ENCODE peak calls at places on chromosomes 16 and 17, in four cellular contexts. I is upper lobe of right lung, C is stomach, M is thoracic aorta. A is an unnamed sample.

GRCh38 chr17:58517378-58517927 is 3.0 kb upstream of the MTMR4 start:
- DNase-seq in I (no peak), M (no peak), C (no peak), A (no peak)

GRCh38 chr17:42850964-42851363 is at the start of gene AOC3:
- DNase-seq in C (no peak), I (no peak), M (no peak), A (peak; percentile 92)

GRCh38 chr16:89176147-89176690 is 4.7 kb downstream of the CDH15 start:
- DNase-seq in C (no peak), M (no peak), I (no peak), A (no peak)

GRCh38 chr17:77282524-77283515 is 142.1 kb downstream of the SEC14L1 start:
- DNase-seq in M (no peak), I (peak; percentile 73), C (peak; percentile 80), A (peak; percentile 88)

GRCh38 chr17:34207572-34207971 is 47.5 kb upstream of the CCL2 start:
- DNase-seq in I (no peak), C (no peak), M (no peak), A (no peak)

GRCh38 chr17:43832168-43832975 is 574 bp downstream of the MPP3 start:
- DNase-seq in M (no peak), C (peak; percentile 69), I (peak; percentile 82), A (peak; percentile 81)

GRCh38 chr16:11871193-11871592 is 19.9 kb upstream of the RSL1D1 start:
- DNase-seq in I (peak; percentile 60), M (no peak), C (no peak), A (no peak)

GRCh38 chr16:29920690-29921371 is 5.2 kb downstream of the KCTD13 start:
- DNase-seq in C (no peak), M (no peak), I (no peak), A (no peak)

GRCh38 chr16:11430601-11431317 is 85.5 kb downstream of the RMI2 start:
- DNase-seq in I (no peak), C (no peak), M (no peak), A (no peak)

GRCh38 chr17:77446959-77447634 is 306.3 kb downstream of the SEC14L1 start:
- DNase-seq in C (no peak), I (no peak), M (no peak), A (no peak)

GRCh38 chr17:18186271-18186982 is 2.8 kb downstream of the ALKBH5 start:
- DNase-seq in C (no peak), I (no peak), M (no peak), A (no peak)

GRCh38 chr16:50213939-50214519 is 52.3 kb upstream of the ADCY7 start:
- DNase-seq in C (no peak), M (no peak), I (no peak), A (no peak)

GRCh38 chr17:19311016-19311415 is 51.5 kb downstream of the B9D1 start:
- DNase-seq in M (no peak), C (no peak), I (no peak), A (no peak)

GRCh38 chr16:35908942-35909341 is 2449.5 kb downstream of the TP53TG3F start:
- DNase-seq in C (no peak), I (no peak), M (no peak), A (no peak)

GRCh38 chr17:49742256-49742655 is 21.7 kb downstream of the FAM117A start:
- DNase-seq in M (no peak), I (no peak), C (no peak), A (no peak)

GRCh38 chr17:70772761-70773160 is 603.4 kb downstream of the KCNJ2 start:
- DNase-seq in M (no peak), C (no peak), I (no peak), A (no peak)

GRCh38 chr17:39793473-39793872 is 55.7 kb downstream of the GRB7 start:
- DNase-seq in C (no peak), M (no peak), I (no peak), A (no peak)

GRCh38 chr17:29163563-29163962 is 16.6 kb downstream of the MYO18A start:
- DNase-seq in M (no peak), C (no peak), I (no peak), A (peak; percentile 12)

GRCh38 chr17:79711715-79712305 is 18.9 kb upstream of the ENPP7 start:
- DNase-seq in C (no peak), M (no peak), I (no peak), A (no peak)